ENCODE peak calls at places on chromosomes 4 and X, in six cellular contexts. One of them, this sample, is unnamed.

GRCh38 chr4:40980318-40980883 is 230.6 kb downstream of the NSUN7 start:
- DNase-seq in stomach: no peak
- DNase-seq in OCI-LY7: peak
- DNase-seq in fibroblast of the aortic adventitia: peak
- DNase-seq in spleen: no peak
- DNase-seq in heart right ventricle: no peak
- DNase-seq in this sample: peak

GRCh38 chr4:73614468-73614867 is 5.8 kb downstream of the RASSF6 start:
- DNase-seq in stomach: no peak
- DNase-seq in OCI-LY7: no peak
- DNase-seq in fibroblast of the aortic adventitia: no peak
- DNase-seq in spleen: no peak
- DNase-seq in heart right ventricle: no peak
- DNase-seq in this sample: no peak

GRCh38 chrX:118588715-118589114 is 93.1 kb downstream of the DOCK11 start:
- DNase-seq in stomach: no peak
- DNase-seq in OCI-LY7: no peak
- DNase-seq in fibroblast of the aortic adventitia: no peak
- DNase-seq in spleen: no peak
- DNase-seq in heart right ventricle: no peak
- DNase-seq in this sample: no peak

GRCh38 chr4:139676913-139677585 is 11.4 kb downstream of the MGST2 start:
- DNase-seq in stomach: no peak
- DNase-seq in OCI-LY7: no peak
- DNase-seq in fibroblast of the aortic adventitia: no peak
- DNase-seq in spleen: no peak
- DNase-seq in heart right ventricle: no peak
- DNase-seq in this sample: no peak

GRCh38 chr4:127936974-127937373 is 28.0 kb downstream of the MFSD8 start:
- DNase-seq in stomach: no peak
- DNase-seq in OCI-LY7: no peak
- DNase-seq in fibroblast of the aortic adventitia: peak
- DNase-seq in spleen: no peak
- DNase-seq in heart right ventricle: no peak
- DNase-seq in this sample: no peak

GRCh38 chr4:110518889-110519490 is 43.0 kb downstream of the ENPEP start:
- DNase-seq in stomach: no peak
- DNase-seq in OCI-LY7: peak
- DNase-seq in fibroblast of the aortic adventitia: peak
- DNase-seq in spleen: no peak
- DNase-seq in heart right ventricle: no peak
- DNase-seq in this sample: peak

GRCh38 chr4:101014417-101014816 is 332.9 kb downstream of the PPP3CA start:
- DNase-seq in stomach: no peak
- DNase-seq in OCI-LY7: no peak
- DNase-seq in fibroblast of the aortic adventitia: no peak
- DNase-seq in spleen: no peak
- DNase-seq in heart right ventricle: no peak
- DNase-seq in this sample: no peak

GRCh38 chrX:154488336-154489075 is 1.9 kb downstream of the SLC10A3 start:
- DNase-seq in stomach: no peak
- DNase-seq in OCI-LY7: no peak
- DNase-seq in fibroblast of the aortic adventitia: no peak
- DNase-seq in spleen: peak
- DNase-seq in heart right ventricle: no peak
- DNase-seq in this sample: no peak

GRCh38 chrX:48035891-48036290 is 29.1 kb downstream of the SPACA5 start:
- DNase-seq in stomach: no peak
- DNase-seq in OCI-LY7: no peak
- DNase-seq in fibroblast of the aortic adventitia: no peak
- DNase-seq in spleen: no peak
- DNase-seq in heart right ventricle: no peak
- DNase-seq in this sample: no peak

GRCh38 chr4:74039065-74039763 is 725 bp upstream of the CXCL3 start:
- DNase-seq in stomach: no peak
- DNase-seq in OCI-LY7: no peak
- DNase-seq in fibroblast of the aortic adventitia: peak
- DNase-seq in spleen: no peak
- DNase-seq in heart right ventricle: peak
- DNase-seq in this sample: no peak

GRCh38 chr4:136036744-136037143 is 1495.5 kb downstream of the PCDH18 start:
- DNase-seq in stomach: no peak
- DNase-seq in OCI-LY7: no peak
- DNase-seq in fibroblast of the aortic adventitia: no peak
- DNase-seq in spleen: no peak
- DNase-seq in heart right ventricle: no peak
- DNase-seq in this sample: no peak

GRCh38 chr4:15376594-15376993 is 51.2 kb upstream of the C1QTNF7 start:
- DNase-seq in stomach: no peak
- DNase-seq in OCI-LY7: no peak
- DNase-seq in fibroblast of the aortic adventitia: no peak
- DNase-seq in spleen: no peak
- DNase-seq in heart right ventricle: no peak
- DNase-seq in this sample: no peak

GRCh38 chrX:5810636-5811035 is 418.0 kb downstream of the NLGN4X start:
- DNase-seq in stomach: no peak
- DNase-seq in OCI-LY7: no peak
- DNase-seq in fibroblast of the aortic adventitia: no peak
- DNase-seq in spleen: no peak
- DNase-seq in heart right ventricle: no peak
- DNase-seq in this sample: no peak

GRCh38 chr4:8228319-8229250 is 29.5 kb downstream of the SH3TC1 start:
- DNase-seq in stomach: peak
- DNase-seq in OCI-LY7: peak
- DNase-seq in fibroblast of the aortic adventitia: peak
- DNase-seq in spleen: peak
- DNase-seq in heart right ventricle: peak
- DNase-seq in this sample: no peak

GRCh38 chr4:46442963-46443362 is 53.0 kb upstream of the GABRA2 start:
- DNase-seq in stomach: no peak
- DNase-seq in OCI-LY7: no peak
- DNase-seq in fibroblast of the aortic adventitia: no peak
- DNase-seq in spleen: no peak
- DNase-seq in heart right ventricle: no peak
- DNase-seq in this sample: no peak

GRCh38 chr4:41380758-41381157 is 124.0 kb downstream of the UCHL1 start:
- DNase-seq in stomach: no peak
- DNase-seq in OCI-LY7: no peak
- DNase-seq in fibroblast of the aortic adventitia: no peak
- DNase-seq in spleen: no peak
- DNase-seq in heart right ventricle: no peak
- DNase-seq in this sample: no peak

GRCh38 chr4:2411786-2412510 is 6.5 kb downstream of the ZFYVE28 start:
- DNase-seq in stomach: no peak
- DNase-seq in OCI-LY7: no peak
- DNase-seq in fibroblast of the aortic adventitia: no peak
- DNase-seq in spleen: no peak
- DNase-seq in heart right ventricle: no peak
- DNase-seq in this sample: no peak

GRCh38 chr4:42568610-42569207 is 88.2 kb downstream of the ATP8A1 start:
- DNase-seq in stomach: peak
- DNase-seq in OCI-LY7: peak
- DNase-seq in fibroblast of the aortic adventitia: peak
- DNase-seq in spleen: no peak
- DNase-seq in heart right ventricle: peak
- DNase-seq in this sample: peak

GRCh38 chrX:139222511-139223200 is 307.9 kb upstream of the F9 start:
- DNase-seq in stomach: no peak
- DNase-seq in OCI-LY7: no peak
- DNase-seq in fibroblast of the aortic adventitia: no peak
- DNase-seq in spleen: no peak
- DNase-seq in heart right ventricle: no peak
- DNase-seq in this sample: no peak

GRCh38 chr4:155974957-155975356 is 21.3 kb upstream of the CTSO start:
- DNase-seq in stomach: no peak
- DNase-seq in OCI-LY7: no peak
- DNase-seq in fibroblast of the aortic adventitia: no peak
- DNase-seq in spleen: no peak
- DNase-seq in heart right ventricle: no peak
- DNase-seq in this sample: no peak

GRCh38 chrX:3154386-3154991 is 113.2 kb downstream of the ARSF start:
- DNase-seq in stomach: no peak
- DNase-seq in OCI-LY7: no peak
- DNase-seq in fibroblast of the aortic adventitia: no peak
- DNase-seq in spleen: no peak
- DNase-seq in heart right ventricle: no peak
- DNase-seq in this sample: no peak

GRCh38 chr4:102047616-102048015 is 257.1 kb downstream of the BANK1 start:
- DNase-seq in stomach: no peak
- DNase-seq in OCI-LY7: no peak
- DNase-seq in fibroblast of the aortic adventitia: no peak
- DNase-seq in spleen: no peak
- DNase-seq in heart right ventricle: no peak
- DNase-seq in this sample: no peak

GRCh38 chr4:140156529-140157171 is 2.7 kb upstream of the MAML3 start:
- DNase-seq in stomach: no peak
- DNase-seq in OCI-LY7: peak
- DNase-seq in fibroblast of the aortic adventitia: no peak
- DNase-seq in spleen: no peak
- DNase-seq in heart right ventricle: no peak
- DNase-seq in this sample: no peak

GRCh38 chr4:184812651-184813181 is 13.1 kb downstream of the ACSL1 start:
- DNase-seq in stomach: no peak
- DNase-seq in OCI-LY7: no peak
- DNase-seq in fibroblast of the aortic adventitia: peak
- DNase-seq in spleen: no peak
- DNase-seq in heart right ventricle: no peak
- DNase-seq in this sample: no peak

GRCh38 chrX:12400218-12400617 is 261.9 kb downstream of the FRMPD4 start:
- DNase-seq in stomach: no peak
- DNase-seq in OCI-LY7: no peak
- DNase-seq in fibroblast of the aortic adventitia: no peak
- DNase-seq in spleen: no peak
- DNase-seq in heart right ventricle: no peak
- DNase-seq in this sample: no peak

GRCh38 chr4:89863533-89863932 is 26.6 kb upstream of the SNCA start:
- DNase-seq in stomach: no peak
- DNase-seq in OCI-LY7: no peak
- DNase-seq in fibroblast of the aortic adventitia: no peak
- DNase-seq in spleen: no peak
- DNase-seq in heart right ventricle: no peak
- DNase-seq in this sample: no peak

GRCh38 chr4:111650553-111651183 is 494.6 kb upstream of the FAM241A start:
- DNase-seq in stomach: no peak
- DNase-seq in OCI-LY7: no peak
- DNase-seq in fibroblast of the aortic adventitia: no peak
- DNase-seq in spleen: no peak
- DNase-seq in heart right ventricle: no peak
- DNase-seq in this sample: no peak

GRCh38 chr4:180059216-180059881 is 2183.9 kb upstream of the TENM3 start:
- DNase-seq in stomach: no peak
- DNase-seq in OCI-LY7: no peak
- DNase-seq in fibroblast of the aortic adventitia: no peak
- DNase-seq in spleen: peak
- DNase-seq in heart right ventricle: no peak
- DNase-seq in this sample: peak

GRCh38 chrX:129808829-129809745 is 29.3 kb downstream of the SASH3 start:
- DNase-seq in stomach: no peak
- DNase-seq in OCI-LY7: no peak
- DNase-seq in fibroblast of the aortic adventitia: peak
- DNase-seq in spleen: no peak
- DNase-seq in heart right ventricle: no peak
- DNase-seq in this sample: no peak

GRCh38 chr4:24856586-24856985 is 56.3 kb downstream of the CCDC149 start:
- DNase-seq in stomach: no peak
- DNase-seq in OCI-LY7: no peak
- DNase-seq in fibroblast of the aortic adventitia: peak
- DNase-seq in spleen: no peak
- DNase-seq in heart right ventricle: no peak
- DNase-seq in this sample: no peak

GRCh38 chrX:48911407-48912182 is at the start of gene SLC35A2:
- DNase-seq in stomach: peak
- DNase-seq in OCI-LY7: peak
- DNase-seq in fibroblast of the aortic adventitia: peak
- DNase-seq in spleen: peak
- DNase-seq in heart right ventricle: peak
- DNase-seq in this sample: peak

GRCh38 chr4:110275871-110276270 is 77.5 kb upstream of the ELOVL6 start:
- DNase-seq in stomach: no peak
- DNase-seq in OCI-LY7: no peak
- DNase-seq in fibroblast of the aortic adventitia: peak
- DNase-seq in spleen: no peak
- DNase-seq in heart right ventricle: no peak
- DNase-seq in this sample: no peak

GRCh38 chrX:148634591-148634990 is 134.2 kb downstream of the AFF2 start:
- DNase-seq in stomach: no peak
- DNase-seq in OCI-LY7: no peak
- DNase-seq in fibroblast of the aortic adventitia: no peak
- DNase-seq in spleen: no peak
- DNase-seq in heart right ventricle: no peak
- DNase-seq in this sample: no peak

GRCh38 chrX:17369294-17369693 is 5.7 kb upstream of the NHS start:
- DNase-seq in stomach: no peak
- DNase-seq in OCI-LY7: no peak
- DNase-seq in fibroblast of the aortic adventitia: no peak
- DNase-seq in spleen: no peak
- DNase-seq in heart right ventricle: no peak
- DNase-seq in this sample: no peak
- TF ChIP-seq CTCF in stomach: no peak
- TF ChIP-seq CTCF in OCI-LY7: no peak
- TF ChIP-seq CTCF in fibroblast of the aortic adventitia: no peak
- TF ChIP-seq CTCF in spleen: no peak
- TF ChIP-seq CTCF in heart right ventricle: no peak
- TF ChIP-seq CTCF in this sample: no peak

DNA sequence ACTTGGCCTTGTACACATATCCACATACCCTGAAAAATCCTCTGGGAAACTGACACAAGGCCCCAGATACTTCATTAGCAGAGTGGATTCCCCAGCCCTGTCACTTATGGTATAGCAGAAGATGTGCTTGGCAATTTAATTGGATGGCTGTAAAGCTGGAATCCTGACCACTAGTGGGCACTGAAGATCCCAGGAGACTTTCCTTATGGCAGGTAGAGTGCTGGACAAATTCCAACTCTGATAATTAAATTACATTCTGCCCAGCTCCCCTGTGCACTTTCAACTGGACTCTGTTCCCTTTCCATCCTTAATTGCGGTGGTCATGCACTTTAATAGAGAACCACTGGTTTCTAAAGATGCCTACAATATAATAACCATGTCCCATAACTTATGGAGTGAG is 119.8 kb downstream of the DCK start:
- DNase-seq in stomach: no peak
- DNase-seq in OCI-LY7: peak
- DNase-seq in fibroblast of the aortic adventitia: no peak
- DNase-seq in spleen: no peak
- DNase-seq in heart right ventricle: no peak
- DNase-seq in this sample: no peak
- TF ChIP-seq CTCF in stomach: no peak
- TF ChIP-seq CTCF in OCI-LY7: peak
- TF ChIP-seq CTCF in fibroblast of the aortic adventitia: no peak
- TF ChIP-seq CTCF in spleen: no peak
- TF ChIP-seq CTCF in heart right ventricle: no peak
- TF ChIP-seq CTCF in this sample: no peak

GRCh38 chrX:80184854-80185253 is 170.3 kb downstream of the TBX22 start:
- DNase-seq in stomach: no peak
- DNase-seq in OCI-LY7: no peak
- DNase-seq in fibroblast of the aortic adventitia: no peak
- DNase-seq in spleen: no peak
- DNase-seq in heart right ventricle: no peak
- DNase-seq in this sample: no peak
- TF ChIP-seq CTCF in stomach: no peak
- TF ChIP-seq CTCF in OCI-LY7: no peak
- TF ChIP-seq CTCF in fibroblast of the aortic adventitia: peak
- TF ChIP-seq CTCF in spleen: no peak
- TF ChIP-seq CTCF in heart right ventricle: no peak
- TF ChIP-seq CTCF in this sample: no peak

GRCh38 chr4:150960079-150960478 is 55.0 kb downstream of the LRBA start:
- DNase-seq in stomach: no peak
- DNase-seq in OCI-LY7: no peak
- DNase-seq in fibroblast of the aortic adventitia: peak
- DNase-seq in spleen: no peak
- DNase-seq in heart right ventricle: no peak
- DNase-seq in this sample: no peak
- TF ChIP-seq CTCF in stomach: no peak
- TF ChIP-seq CTCF in OCI-LY7: peak
- TF ChIP-seq CTCF in fibroblast of the aortic adventitia: peak
- TF ChIP-seq CTCF in spleen: no peak
- TF ChIP-seq CTCF in heart right ventricle: peak
- TF ChIP-seq CTCF in this sample: no peak